ENCODE peak calls at places on chromosomes 1 and 21, in nine cellular contexts. One of them, this sample, is unnamed.

GRCh38 chr1:8155528-8156186 is 129.5 kb upstream of the ERRFI1 start:
- DNase-seq in H1: no peak
- DNase-seq in Calu3: peak; percentile 37
- DNase-seq in thoracic aorta: no peak
- DNase-seq in WTC11: peak; percentile 32
- DNase-seq in omental fat pad: no peak
- DNase-seq in tibial nerve: no peak
- DNase-seq in ascending aorta: no peak
- DNase-seq in stomach: peak; percentile 34
- DNase-seq in this sample: no peak

GRCh38 chr1:206935491-206936067 is 10.7 kb downstream of the PIGR start:
- DNase-seq in H1: peak; percentile 83
- DNase-seq in Calu3: peak; percentile 70
- DNase-seq in thoracic aorta: no peak
- DNase-seq in WTC11: peak; percentile 83
- DNase-seq in omental fat pad: no peak
- DNase-seq in tibial nerve: no peak
- DNase-seq in ascending aorta: no peak
- DNase-seq in stomach: peak; percentile 70
- DNase-seq in this sample: peak; percentile 49

GRCh38 chr1:21638531-21639341 is 30.4 kb downstream of the RAP1GAP start:
- DNase-seq in H1: no peak
- DNase-seq in Calu3: peak; percentile 75
- DNase-seq in thoracic aorta: no peak
- DNase-seq in WTC11: no peak
- DNase-seq in omental fat pad: no peak
- DNase-seq in tibial nerve: no peak
- DNase-seq in ascending aorta: no peak
- DNase-seq in stomach: peak; percentile 74
- DNase-seq in this sample: no peak

GRCh38 chr1:13759072-13759471 is 59.1 kb downstream of the PRDM2 start:
- DNase-seq in H1: no peak
- DNase-seq in Calu3: peak; percentile 41
- DNase-seq in thoracic aorta: no peak
- DNase-seq in WTC11: no peak
- DNase-seq in omental fat pad: no peak
- DNase-seq in tibial nerve: no peak
- DNase-seq in ascending aorta: no peak
- DNase-seq in stomach: no peak
- DNase-seq in this sample: no peak

GRCh38 chr1:175216444-175216843 is 23.9 kb upstream of the KIAA0040 start:
- DNase-seq in H1: no peak
- DNase-seq in Calu3: no peak
- DNase-seq in thoracic aorta: no peak
- DNase-seq in WTC11: no peak
- DNase-seq in omental fat pad: no peak
- DNase-seq in tibial nerve: no peak
- DNase-seq in ascending aorta: no peak
- DNase-seq in stomach: no peak
- DNase-seq in this sample: no peak

GRCh38 chr1:67732750-67733151 is 47.8 kb downstream of the GADD45A start:
- DNase-seq in H1: peak; percentile 35
- DNase-seq in Calu3: no peak
- DNase-seq in thoracic aorta: no peak
- DNase-seq in WTC11: no peak
- DNase-seq in omental fat pad: no peak
- DNase-seq in tibial nerve: no peak
- DNase-seq in ascending aorta: peak; percentile 72
- DNase-seq in stomach: no peak
- DNase-seq in this sample: no peak

GRCh38 chr1:61951731-61952585 is 209.7 kb downstream of the PATJ start:
- DNase-seq in H1: no peak
- DNase-seq in Calu3: no peak
- DNase-seq in thoracic aorta: no peak
- DNase-seq in WTC11: no peak
- DNase-seq in omental fat pad: no peak
- DNase-seq in tibial nerve: no peak
- DNase-seq in ascending aorta: no peak
- DNase-seq in stomach: no peak
- DNase-seq in this sample: no peak

GRCh38 chr1:153358691-153358975 is 979 bp downstream of the S100A9 start:
- DNase-seq in H1: peak; percentile 22
- DNase-seq in Calu3: no peak
- DNase-seq in thoracic aorta: no peak
- DNase-seq in WTC11: no peak
- DNase-seq in omental fat pad: no peak
- DNase-seq in tibial nerve: no peak
- DNase-seq in ascending aorta: no peak
- DNase-seq in stomach: no peak
- DNase-seq in this sample: no peak

GRCh38 chr1:58156801-58157200 is 389.7 kb downstream of the OMA1 start:
- DNase-seq in H1: no peak
- DNase-seq in Calu3: no peak
- DNase-seq in thoracic aorta: no peak
- DNase-seq in WTC11: no peak
- DNase-seq in omental fat pad: no peak
- DNase-seq in tibial nerve: no peak
- DNase-seq in ascending aorta: no peak
- DNase-seq in stomach: no peak
- DNase-seq in this sample: no peak

GRCh38 chr21:41711416-41712023 is 55.3 kb downstream of the RIPK4 start:
- DNase-seq in H1: peak; percentile 60
- DNase-seq in Calu3: no peak
- DNase-seq in thoracic aorta: no peak
- DNase-seq in WTC11: no peak
- DNase-seq in omental fat pad: no peak
- DNase-seq in tibial nerve: no peak
- DNase-seq in ascending aorta: no peak
- DNase-seq in stomach: peak; percentile 81
- DNase-seq in this sample: no peak

GRCh38 chr1:110455151-110455550 is 4.2 kb downstream of the PROK1 start:
- DNase-seq in H1: peak; percentile 73
- DNase-seq in Calu3: no peak
- DNase-seq in thoracic aorta: no peak
- DNase-seq in WTC11: peak; percentile 74
- DNase-seq in omental fat pad: no peak
- DNase-seq in tibial nerve: no peak
- DNase-seq in ascending aorta: no peak
- DNase-seq in stomach: no peak
- DNase-seq in this sample: no peak

GRCh38 chr1:201792534-201793305 is 36.2 kb upstream of the IPO9 start:
- DNase-seq in H1: peak; percentile 87
- DNase-seq in Calu3: peak; percentile 85
- DNase-seq in thoracic aorta: peak; percentile 30
- DNase-seq in WTC11: peak; percentile 85
- DNase-seq in omental fat pad: peak; percentile 39
- DNase-seq in tibial nerve: peak; percentile 71
- DNase-seq in ascending aorta: peak; percentile 91
- DNase-seq in stomach: peak; percentile 81
- DNase-seq in this sample: peak; percentile 77

GRCh38 chr1:219176168-219176567 is 2.5 kb downstream of the LYPLAL1 start:
- DNase-seq in H1: no peak
- DNase-seq in Calu3: no peak
- DNase-seq in thoracic aorta: no peak
- DNase-seq in WTC11: no peak
- DNase-seq in omental fat pad: no peak
- DNase-seq in tibial nerve: no peak
- DNase-seq in ascending aorta: no peak
- DNase-seq in stomach: no peak
- DNase-seq in this sample: no peak

GRCh38 chr21:41898998-41899397 is 19.9 kb upstream of the PRDM15 start:
- DNase-seq in H1: no peak
- DNase-seq in Calu3: no peak
- DNase-seq in thoracic aorta: no peak
- DNase-seq in WTC11: no peak
- DNase-seq in omental fat pad: no peak
- DNase-seq in tibial nerve: no peak
- DNase-seq in ascending aorta: no peak
- DNase-seq in stomach: no peak
- DNase-seq in this sample: no peak

GRCh38 chr1:156812293-156812990 is 4.2 kb downstream of the SH2D2A start:
- DNase-seq in H1: no peak
- DNase-seq in Calu3: no peak
- DNase-seq in thoracic aorta: no peak
- DNase-seq in WTC11: no peak
- DNase-seq in omental fat pad: no peak
- DNase-seq in tibial nerve: no peak
- DNase-seq in ascending aorta: no peak
- DNase-seq in stomach: no peak
- DNase-seq in this sample: no peak

DNA sequence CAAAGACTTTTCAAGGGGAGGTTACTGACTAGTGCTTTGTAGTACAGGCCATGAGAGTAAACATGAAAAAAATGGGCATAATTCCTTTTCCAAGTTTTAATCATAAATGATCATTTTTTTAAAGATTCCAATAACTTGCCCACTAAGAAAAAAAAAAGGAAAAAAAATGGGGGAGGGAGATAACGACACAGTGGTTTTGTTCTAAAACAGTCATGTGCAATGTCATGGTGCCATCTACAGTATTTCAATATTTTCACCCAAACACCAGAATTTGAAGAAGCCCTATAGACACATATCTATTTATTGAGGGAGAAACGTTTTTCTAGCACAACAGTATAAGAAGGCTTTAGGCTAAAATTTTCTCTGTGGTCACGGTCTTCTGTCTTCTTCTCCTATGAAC is 250.2 kb downstream of the LTN1 start:
- DNase-seq in H1: no peak
- DNase-seq in Calu3: no peak
- DNase-seq in thoracic aorta: no peak
- DNase-seq in WTC11: no peak
- DNase-seq in omental fat pad: no peak
- DNase-seq in tibial nerve: no peak
- DNase-seq in ascending aorta: no peak
- DNase-seq in stomach: no peak
- DNase-seq in this sample: no peak
- TF ChIP-seq CTCF in H1: no peak
- TF ChIP-seq CTCF in Calu3: no peak
- TF ChIP-seq CTCF in thoracic aorta: no peak
- TF ChIP-seq CTCF in WTC11: no peak
- TF ChIP-seq CTCF in omental fat pad: no peak
- TF ChIP-seq CTCF in tibial nerve: no peak
- TF ChIP-seq CTCF in ascending aorta: no peak
- TF ChIP-seq CTCF in stomach: no peak
- TF ChIP-seq CTCF in this sample: no peak

GRCh38 chr1:90718411-90719320 is 1.6 kb upstream of the BARHL2 start:
- DNase-seq in H1: peak; percentile 74
- DNase-seq in Calu3: no peak
- DNase-seq in thoracic aorta: no peak
- DNase-seq in WTC11: no peak
- DNase-seq in omental fat pad: no peak
- DNase-seq in tibial nerve: no peak
- DNase-seq in ascending aorta: no peak
- DNase-seq in stomach: no peak
- DNase-seq in this sample: peak; percentile 44

GRCh38 chr1:90716243-90716551 is 905 bp downstream of the BARHL2 start:
- DNase-seq in H1: no peak
- DNase-seq in Calu3: no peak
- DNase-seq in thoracic aorta: no peak
- DNase-seq in WTC11: no peak
- DNase-seq in omental fat pad: no peak
- DNase-seq in tibial nerve: no peak
- DNase-seq in ascending aorta: no peak
- DNase-seq in stomach: no peak
- DNase-seq in this sample: no peak

GRCh38 chr1:90717665-90718410 is 736 bp upstream of the BARHL2 start:
- DNase-seq in H1: peak; percentile 83
- DNase-seq in Calu3: no peak
- DNase-seq in thoracic aorta: no peak
- DNase-seq in WTC11: peak; percentile 78
- DNase-seq in omental fat pad: no peak
- DNase-seq in tibial nerve: no peak
- DNase-seq in ascending aorta: no peak
- DNase-seq in stomach: no peak
- DNase-seq in this sample: peak; percentile 71

GRCh38 chr1:90716552-90717355 is at the start of gene BARHL2:
- DNase-seq in H1: peak; percentile 76
- DNase-seq in Calu3: no peak
- DNase-seq in thoracic aorta: no peak
- DNase-seq in WTC11: no peak
- DNase-seq in omental fat pad: no peak
- DNase-seq in tibial nerve: no peak
- DNase-seq in ascending aorta: no peak
- DNase-seq in stomach: no peak
- DNase-seq in this sample: peak; percentile 38

GRCh38 chr1:90717356-90717664 is 208 bp upstream of the BARHL2 start:
- DNase-seq in H1: no peak
- DNase-seq in Calu3: no peak
- DNase-seq in thoracic aorta: no peak
- DNase-seq in WTC11: no peak
- DNase-seq in omental fat pad: no peak
- DNase-seq in tibial nerve: no peak
- DNase-seq in ascending aorta: no peak
- DNase-seq in stomach: no peak
- DNase-seq in this sample: no peak
- TF ChIP-seq CTCF in H1: no peak
- TF ChIP-seq CTCF in Calu3: no peak
- TF ChIP-seq CTCF in thoracic aorta: no peak
- TF ChIP-seq CTCF in WTC11: no peak
- TF ChIP-seq CTCF in omental fat pad: no peak
- TF ChIP-seq CTCF in tibial nerve: no peak
- TF ChIP-seq CTCF in ascending aorta: no peak
- TF ChIP-seq CTCF in stomach: no peak
- TF ChIP-seq CTCF in this sample: no peak

DNA sequence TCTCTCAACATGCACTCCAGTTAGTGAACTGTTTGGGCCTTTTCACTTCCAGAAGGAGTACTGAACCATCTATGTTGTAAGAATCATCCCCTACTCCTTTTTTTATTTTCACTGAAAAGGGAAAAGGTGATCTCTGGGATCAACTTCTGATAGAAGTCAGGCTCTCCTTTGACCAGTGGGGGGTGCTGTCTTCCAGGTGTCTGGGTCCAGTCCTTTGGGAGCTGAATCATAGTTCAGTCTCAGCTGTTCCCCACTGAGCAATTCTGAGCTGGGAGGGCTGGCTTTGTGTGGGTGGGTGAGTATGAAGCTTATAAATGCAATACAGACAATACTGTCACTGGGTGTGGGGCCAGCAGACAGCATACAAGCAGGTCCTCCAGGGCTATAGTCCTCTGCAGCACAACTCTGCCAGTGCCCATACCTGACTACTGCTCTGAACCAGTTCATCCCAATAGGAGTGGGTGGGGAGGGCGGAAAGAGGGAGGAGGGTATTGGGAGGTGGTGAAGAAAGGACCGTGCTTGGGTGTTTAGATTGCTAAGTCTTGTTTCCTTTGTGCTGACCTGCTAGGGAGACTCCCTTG is 12.5 kb upstream of the SARS1 start:
- DNase-seq in H1: peak; percentile 86
- DNase-seq in Calu3: peak; percentile 55
- DNase-seq in thoracic aorta: no peak
- DNase-seq in WTC11: peak; percentile 77
- DNase-seq in omental fat pad: no peak
- DNase-seq in tibial nerve: no peak
- DNase-seq in ascending aorta: no peak
- DNase-seq in stomach: peak; percentile 34
- DNase-seq in this sample: peak; percentile 33
- TF ChIP-seq CTCF in H1: peak; percentile 75
- TF ChIP-seq CTCF in Calu3: peak; percentile 16
- TF ChIP-seq CTCF in thoracic aorta: peak; percentile 25
- TF ChIP-seq CTCF in WTC11: peak; percentile 42
- TF ChIP-seq CTCF in omental fat pad: no peak
- TF ChIP-seq CTCF in tibial nerve: no peak
- TF ChIP-seq CTCF in ascending aorta: no peak
- TF ChIP-seq CTCF in stomach: no peak
- TF ChIP-seq CTCF in this sample: peak; percentile 39

GRCh38 chr1:158496379-158496778 is 24.4 kb downstream of the OR10R2 start:
- DNase-seq in H1: no peak
- DNase-seq in Calu3: no peak
- DNase-seq in thoracic aorta: no peak
- DNase-seq in WTC11: no peak
- DNase-seq in omental fat pad: no peak
- DNase-seq in tibial nerve: no peak
- DNase-seq in ascending aorta: no peak
- DNase-seq in stomach: no peak
- DNase-seq in this sample: no peak
- TF ChIP-seq CTCF in H1: peak; percentile 45
- TF ChIP-seq CTCF in Calu3: no peak
- TF ChIP-seq CTCF in thoracic aorta: no peak
- TF ChIP-seq CTCF in WTC11: peak; percentile 17
- TF ChIP-seq CTCF in omental fat pad: no peak
- TF ChIP-seq CTCF in tibial nerve: no peak
- TF ChIP-seq CTCF in ascending aorta: no peak
- TF ChIP-seq CTCF in stomach: no peak
- TF ChIP-seq CTCF in this sample: peak; percentile 17